ENCODE peak calls at places on chromosomes 1 and 21, in seven cellular contexts. X is MM.1S, W is OCI-LY7, L is neural progenitor cell, M is HCT116, K is SK-N-SH, E is hepatocyte. G is an unnamed sample.

GRCh38 chr1:63674238-63674864 is 81.1 kb downstream of the PGM1 start:
- DNase-seq in M (peak; percentile 67), L (peak; percentile 81), E (peak; percentile 88), K (peak; percentile 72), W (peak; percentile 45), X (peak; percentile 46), G (peak; percentile 96)

GRCh38 chr1:212281589-212281988 is 3.6 kb upstream of the PPP2R5A start:
- DNase-seq in L (no peak), X (no peak), M (no peak), W (no peak), K (no peak), E (no peak), G (no peak)

GRCh38 chr1:94093996-94094395 is 27.0 kb downstream of the ABCA4 start:
- DNase-seq in E (no peak), X (no peak), L (no peak), M (no peak), W (no peak), K (no peak), G (no peak)

GRCh38 chr1:213389061-213389581 is 338.1 kb downstream of the RPS6KC1 start:
- DNase-seq in W (no peak), X (no peak), E (no peak), L (no peak), M (no peak), K (no peak), G (no peak)

GRCh38 chr1:149915429-149916192 is 2.0 kb downstream of the SV2A start:
- DNase-seq in K (no peak), E (no peak), X (no peak), M (no peak), W (no peak), L (peak; percentile 59), G (no peak)

GRCh38 chr1:26607191-26607590 is 77.6 kb downstream of the RPS6KA1 start:
- DNase-seq in K (no peak), M (no peak), X (no peak), W (no peak), E (no peak), L (no peak), G (no peak)

GRCh38 chr1:205583461-205584130 is 48.2 kb downstream of the ELK4 start:
- DNase-seq in L (no peak), M (no peak), K (no peak), E (no peak), W (no peak), X (no peak), G (no peak)

GRCh38 chr1:235102993-235103411 is 25.6 kb downstream of the TOMM20 start:
- DNase-seq in X (no peak), M (no peak), L (no peak), K (no peak), E (no peak), W (no peak), G (no peak)

GRCh38 chr1:119347858-119348257 is 20.7 kb upstream of the HAO2 start:
- DNase-seq in L (no peak), M (no peak), W (no peak), X (peak; percentile 18), E (no peak), K (no peak), G (no peak)

GRCh38 chr21:35540950-35541632 is 492.0 kb upstream of the RUNX1 start:
- DNase-seq in K (no peak), W (no peak), M (no peak), E (no peak), X (no peak), L (no peak), G (no peak)

GRCh38 chr1:150981805-150982712 is at the start of gene ANXA9:
- DNase-seq in X (peak; percentile 27), M (no peak), W (no peak), K (no peak), E (peak; percentile 76), L (no peak), G (peak; percentile 14)

GRCh38 chr1:218878369-218878768 is 295.3 kb upstream of the LYPLAL1 start:
- DNase-seq in E (no peak), X (no peak), W (no peak), L (no peak), K (no peak), M (no peak), G (peak; percentile 71)

GRCh38 chr1:150981177-150981804 is 801 bp upstream of the ANXA9 start:
- DNase-seq in W (peak; percentile 52), K (no peak), X (no peak), E (peak; percentile 65), M (no peak), L (peak; percentile 76), G (peak; percentile 54)

DNA sequence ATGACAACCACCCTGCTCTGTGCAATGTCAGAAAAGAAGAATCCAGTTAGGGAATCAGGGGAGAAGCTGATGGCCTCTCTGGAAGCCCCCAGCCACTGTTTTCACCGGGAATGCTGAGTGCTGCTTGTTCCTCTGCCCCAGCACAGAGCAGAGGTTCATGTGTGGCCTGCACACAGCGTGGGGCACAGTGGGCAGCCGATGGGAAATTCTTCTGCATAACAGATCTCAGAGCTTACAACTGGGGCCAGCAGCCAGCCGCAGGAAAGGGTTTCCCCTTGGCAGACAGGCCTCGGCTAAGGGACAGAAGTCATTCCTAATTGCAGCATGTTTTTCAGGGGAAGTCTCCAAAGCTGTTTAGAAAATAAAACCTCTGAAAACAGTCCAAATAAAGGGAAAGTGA is 22.6 kb downstream of the HMGB4 start:
- DNase-seq in M (no peak), K (no peak), W (no peak), L (peak; percentile 28), X (no peak), E (no peak), G (no peak)
- TF ChIP-seq EZH2phosphoT487 in M (no peak), K (no peak), W (no peak), L (no peak), X (no peak), E (no peak), G (no peak)

DNA sequence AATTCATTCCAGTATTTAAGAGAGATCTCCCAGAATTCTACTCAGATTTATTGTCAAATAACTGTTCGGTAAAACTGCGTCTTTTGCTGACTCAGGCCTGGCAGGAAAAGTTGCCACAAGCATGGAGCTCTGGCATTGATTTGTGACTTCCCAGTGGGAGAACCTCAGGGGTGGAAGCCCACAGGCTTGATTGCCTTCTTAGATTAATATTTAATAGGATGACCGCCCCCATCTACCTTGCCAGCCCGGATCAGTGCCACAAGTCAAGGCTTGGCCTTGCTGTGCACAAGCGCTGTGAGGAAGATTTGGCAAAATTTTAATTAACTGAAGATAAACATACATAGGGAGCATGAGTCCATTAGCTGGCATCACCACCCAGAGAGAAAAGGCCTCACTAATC is 93.5 kb downstream of the LRIG2 start:
- DNase-seq in X (no peak), L (no peak), E (no peak), M (no peak), W (no peak), K (no peak), G (no peak)
- TF ChIP-seq EZH2phosphoT487 in X (no peak), L (no peak), E (no peak), M (no peak), W (no peak), K (no peak), G (no peak)

DNA sequence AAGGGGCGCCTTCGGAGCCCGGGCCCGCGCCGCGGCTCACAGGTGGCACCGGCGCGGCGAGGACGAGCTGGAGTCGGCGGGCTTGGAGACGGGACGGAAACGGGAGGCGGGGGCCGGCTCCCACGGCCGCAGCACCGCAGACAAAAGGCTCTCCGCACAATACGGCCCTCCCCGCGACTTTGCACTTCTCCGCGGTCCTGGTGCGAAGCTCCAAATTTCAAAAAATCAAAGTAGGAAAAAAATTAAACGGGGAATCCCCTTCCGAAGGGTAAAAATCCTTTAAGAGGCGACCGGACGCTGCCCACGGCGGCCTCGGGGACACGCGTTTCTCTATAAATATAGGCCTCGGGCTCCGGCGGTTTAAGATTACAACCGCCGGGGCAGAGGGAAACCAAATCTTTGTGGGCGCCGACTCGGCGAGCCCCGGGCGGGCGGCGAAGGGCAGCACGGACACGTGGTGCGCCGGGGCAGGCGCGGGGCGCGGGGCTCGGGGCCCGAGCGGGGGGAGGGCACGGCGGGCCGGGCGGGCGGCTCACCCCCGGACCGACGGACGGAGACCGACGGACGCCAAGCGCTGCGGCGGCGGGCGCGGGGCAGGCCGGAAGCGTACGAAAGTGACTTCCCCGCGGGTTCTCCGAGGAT is 453 bp downstream of the PABPC4 start:
- DNase-seq in M (no peak), E (peak; percentile 57), X (peak; percentile 21), L (peak; percentile 76), K (peak; percentile 76), W (peak; percentile 58), G (peak; percentile 20)
- TF ChIP-seq EZH2phosphoT487 in M (no peak), E (no peak), X (no peak), L (no peak), K (no peak), W (no peak), G (no peak)

DNA sequence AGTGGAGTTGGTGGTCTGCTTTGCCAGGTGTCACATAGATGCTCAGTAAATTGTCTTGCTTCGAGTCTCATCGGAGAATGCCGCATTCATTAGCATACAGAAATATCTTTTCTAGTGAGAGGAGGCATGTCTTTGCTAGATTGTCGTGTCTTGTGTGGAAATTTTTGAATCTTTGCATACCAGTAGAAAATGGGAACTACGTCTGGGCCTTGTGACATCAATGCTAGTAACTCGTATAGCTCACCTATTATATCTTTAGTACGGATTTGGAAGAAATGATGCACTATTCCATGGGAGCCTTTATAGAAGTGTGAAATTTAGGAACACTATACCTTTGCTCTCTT is 796 bp downstream of the UHMK1 start:
- DNase-seq in L (no peak), X (no peak), W (peak; percentile 42), K (no peak), M (no peak), E (peak; percentile 5), G (peak; percentile 16)
- TF ChIP-seq EZH2phosphoT487 in L (no peak), X (no peak), W (no peak), K (no peak), M (no peak), E (no peak), G (no peak)

DNA sequence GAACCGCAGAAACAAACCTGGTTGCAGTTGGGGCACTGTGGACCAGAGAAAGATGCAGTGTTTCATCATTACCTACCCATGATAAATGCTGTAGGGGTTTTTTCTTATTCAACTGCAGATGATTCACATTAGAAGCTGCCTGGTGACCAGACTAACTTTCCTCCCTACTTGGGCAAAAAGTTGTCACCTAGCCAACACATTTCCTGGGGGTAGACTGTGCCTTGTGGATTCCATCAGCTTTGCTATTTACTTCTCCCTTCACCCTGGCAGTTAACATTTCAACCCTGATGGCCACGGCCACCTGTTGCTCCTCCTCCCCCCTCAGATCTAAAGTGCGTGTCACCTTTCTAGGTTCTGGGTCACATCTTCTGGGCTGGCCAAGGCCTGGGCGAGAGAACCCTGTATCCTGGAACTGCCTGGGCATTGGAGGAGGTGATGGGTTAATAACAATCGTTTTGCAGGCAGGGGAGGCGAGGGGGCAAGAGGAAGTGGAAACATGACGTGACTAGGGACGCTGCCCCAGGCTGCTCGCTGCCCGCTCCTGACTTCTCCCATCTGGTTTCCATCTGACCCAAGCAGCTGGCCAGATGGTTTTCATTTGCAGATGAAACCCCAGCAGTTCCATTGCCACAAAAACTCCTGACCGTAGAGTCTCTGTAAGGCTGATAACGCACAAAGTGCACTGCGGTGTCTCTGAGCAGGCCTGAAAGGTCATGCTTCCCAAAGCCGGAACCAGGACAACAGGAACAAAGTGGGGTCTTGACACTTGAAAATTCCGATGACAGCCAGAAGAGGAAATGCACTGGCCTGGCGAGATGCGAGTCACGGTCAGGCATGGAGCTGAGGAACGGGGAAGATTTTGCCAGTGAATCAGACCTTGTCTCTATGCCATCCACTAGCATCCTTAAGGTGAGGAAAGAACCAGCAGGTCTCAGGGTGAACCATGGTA is 36.6 kb downstream of the CAPZB start:
- DNase-seq in M (no peak), K (peak; percentile 89), W (no peak), X (no peak), L (no peak), E (peak; percentile 53), G (peak; percentile 83)
- TF ChIP-seq EZH2phosphoT487 in M (no peak), K (no peak), W (no peak), X (no peak), L (no peak), E (no peak), G (no peak)